ENCODE peak calls at places on chromosome 19, in six cellular contexts. R is PC-3, O is osteoblast, P is coronary artery, L is HepG2, A is heart left ventricle. W is an unnamed sample.

GRCh38 chr19:12705169-12705568 is 8.7 kb upstream of the FBXW9 start:
- DNase-seq in O (peak; percentile 64), A (no peak), L (no peak), R (no peak), P (no peak), W (no peak)

GRCh38 chr19:35716735-35716984 is 1.1 kb upstream of the KMT2B start:
- DNase-seq in P (peak; percentile 81), A (no peak), L (no peak), O (no peak), R (no peak), W (no peak)

GRCh38 chr19:16078311-16078758 is 2.0 kb downstream of the TPM4 start:
- DNase-seq in A (peak; percentile 40), L (no peak), P (no peak), O (peak; percentile 92), R (peak; percentile 67), W (no peak)

GRCh38 chr19:9345005-9345404 is 17.8 kb upstream of the ZNF177 start:
- DNase-seq in R (no peak), A (no peak), O (no peak), P (no peak), L (no peak), W (no peak)

GRCh38 chr19:50548191-50549058 is 19.8 kb downstream of the LRRC4B start:
- DNase-seq in P (no peak), A (no peak), R (no peak), O (peak; percentile 77), L (no peak), W (no peak)

GRCh38 chr19:5031231-5032100 is 62.6 kb downstream of the KDM4B start:
- DNase-seq in L (peak; percentile 73), A (peak; percentile 85), R (peak; percentile 92), O (peak; percentile 100), P (peak; percentile 84), W (peak; percentile 85)

GRCh38 chr19:17996826-17997316 is 11.1 kb upstream of the ARRDC2 start:
- DNase-seq in A (peak; percentile 83), O (peak; percentile 99), P (peak; percentile 87), L (peak; percentile 59), R (peak; percentile 90), W (peak; percentile 94)

GRCh38 chr19:13959962-13960862 is 7.9 kb downstream of the DCAF15 start:
- DNase-seq in A (no peak), R (no peak), O (peak; percentile 96), P (no peak), L (no peak), W (peak; percentile 74)

GRCh38 chr19:7013678-7014077 is 7.6 kb downstream of the MBD3L2B start:
- DNase-seq in R (peak; percentile 84), L (no peak), A (no peak), O (peak; percentile 72), P (no peak), W (no peak)

GRCh38 chr19:13153627-13154240 is 3.5 kb downstream of the IER2 start:
- DNase-seq in R (peak; percentile 35), A (no peak), O (peak; percentile 83), P (peak; percentile 80), L (no peak), W (peak; percentile 87)

GRCh38 chr19:18098891-18099622 is 1.5 kb downstream of the MAST3 start:
- DNase-seq in L (no peak), P (no peak), R (no peak), O (peak; percentile 76), A (no peak), W (peak; percentile 70)

GRCh38 chr19:44600466-44600865 is 12.9 kb upstream of the IGSF23 start:
- DNase-seq in O (no peak), P (no peak), A (no peak), L (no peak), R (no peak), W (no peak)

GRCh38 chr19:44930088-44930487 is 11.9 kb upstream of the APOC4 start:
- DNase-seq in A (no peak), L (no peak), P (no peak), R (no peak), O (no peak), W (no peak)

GRCh38 chr19:43914051-43914450 is 21.0 kb downstream of the ZNF45 start:
- DNase-seq in R (no peak), L (no peak), P (no peak), O (no peak), A (no peak), W (no peak)

GRCh38 chr19:37975596-37976515 is 68.8 kb downstream of the SIPA1L3 start:
- DNase-seq in A (no peak), P (no peak), L (no peak), R (no peak), O (no peak), W (peak; percentile 43)

GRCh38 chr19:3359850-3360493 is 6.4 kb upstream of the NFIC start:
- DNase-seq in O (peak; percentile 99), A (no peak), L (no peak), P (no peak), R (no peak), W (no peak)

GRCh38 chr19:51366999-51367564 is 894 bp upstream of the ETFB start:
- DNase-seq in O (peak; percentile 62), A (peak; percentile 50), P (no peak), R (no peak), L (no peak), W (peak; percentile 84)

GRCh38 chr19:47848871-47849473 is 10.1 kb upstream of the TPRX2 start:
- DNase-seq in A (no peak), R (no peak), O (no peak), L (peak; percentile 15), P (no peak), W (no peak)

GRCh38 chr19:310141-310651 is 19.0 kb upstream of the PLPP2 start:
- DNase-seq in A (no peak), P (no peak), L (no peak), R (no peak), O (peak; percentile 75), W (no peak)

GRCh38 chr19:27966390-27966816 is 1246.5 kb downstream of the UQCRFS1 start:
- DNase-seq in L (no peak), P (no peak), A (no peak), O (no peak), R (peak; percentile 36), W (no peak)

GRCh38 chr19:31099470-31100190 is 249.6 kb downstream of the TSHZ3 start:
- DNase-seq in P (no peak), L (no peak), R (peak; percentile 1), A (no peak), O (no peak), W (no peak)

GRCh38 chr19:31350693-31351211 is 1.5 kb upstream of the TSHZ3 start:
- DNase-seq in A (peak; percentile 68), P (no peak), O (peak; percentile 98), R (peak; percentile 22), L (no peak), W (peak; percentile 53)

GRCh38 chr19:7262470-7262869 is 31.7 kb downstream of the INSR start:
- DNase-seq in R (no peak), A (no peak), O (no peak), L (no peak), P (no peak), W (no peak)

GRCh38 chr19:35153701-35154534 is 617 bp upstream of the FXYD5 start:
- DNase-seq in L (no peak), P (no peak), A (no peak), R (peak; percentile 58), O (peak; percentile 90), W (no peak)

GRCh38 chr19:29687244-29687896 is 22.1 kb downstream of the PLEKHF1 start:
- DNase-seq in P (no peak), A (no peak), O (peak; percentile 94), R (peak; percentile 55), L (no peak), W (no peak)

GRCh38 chr19:6276447-6276846 is 3.3 kb downstream of the MLLT1 start:
- DNase-seq in P (no peak), A (peak; percentile 65), R (no peak), O (peak; percentile 95), L (no peak), W (no peak)

GRCh38 chr19:41430907-41431306 is 3.7 kb upstream of the B3GNT8 start:
- DNase-seq in L (no peak), A (no peak), R (no peak), P (no peak), O (peak; percentile 65), W (no peak)
- H3K27ac ChIP-seq in L (no peak overlapping the region), A (peak overlapping the region; percentile 83), R (no peak overlapping the region), P (no peak overlapping the region), O (no peak overlapping the region), W (no peak overlapping the region)

DNA sequence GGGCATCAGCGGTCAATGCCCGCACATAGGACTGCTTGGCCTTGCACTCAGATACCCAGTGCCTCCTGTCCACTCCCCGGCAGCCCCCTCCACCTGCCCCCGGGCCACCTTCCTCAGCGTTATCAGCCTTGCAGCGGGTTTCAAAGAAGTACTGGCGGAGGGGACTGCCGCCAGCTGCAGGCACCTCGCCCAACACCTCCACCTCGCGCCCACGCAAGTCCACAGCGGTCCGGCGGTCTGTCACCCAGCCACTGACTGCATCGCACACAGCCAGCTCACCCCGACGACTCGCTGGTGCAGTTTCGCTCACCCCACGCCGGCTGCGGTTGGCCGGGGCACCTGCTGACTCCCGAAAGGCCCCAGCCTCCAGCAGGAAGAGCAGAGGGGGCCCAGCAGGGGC is 3.2 kb downstream of the NTF4 start:
- DNase-seq in P (no peak), O (peak; percentile 45), A (no peak), L (no peak), R (no peak), W (no peak)
- H3K4me3 ChIP-seq in P (no peak overlapping the region), O (no peak overlapping the region), A (no peak overlapping the region), L (no peak overlapping the region), R (no peak overlapping the region), W (no peak overlapping the region)

GRCh38 chr19:57637379-57637778 is 4.4 kb downstream of the ZNF211 start:
- DNase-seq in L (no peak), A (no peak), P (no peak), O (no peak), R (no peak), W (no peak)

GRCh38 chr19:57633832-57634131 is 814 bp downstream of the ZNF211 start:
- DNase-seq in A (no peak), O (no peak), R (no peak), P (no peak), L (no peak), W (no peak)

GRCh38 chr19:57632987-57633831 is at the start of gene ZNF211:
- DNase-seq in L (peak; percentile 92), A (peak; percentile 97), P (peak; percentile 93), O (peak; percentile 98), R (peak; percentile 97), W (peak; percentile 88)
- TF ChIP-seq CTCF in L (peak; percentile 40), A (no peak), P (no peak), O (no peak), R (no peak), W (no peak)

GRCh38 chr19:46306501-46306900 is 9.7 kb downstream of the HIF3A start:
- DNase-seq in A (no peak), P (no peak), R (no peak), L (no peak), O (no peak), W (no peak)

GRCh38 chr19:46308510-46308909 is 11.7 kb downstream of the HIF3A start:
- DNase-seq in A (no peak), L (no peak), R (no peak), P (no peak), O (no peak), W (no peak)

GRCh38 chr19:46303345-46303701 is 6.5 kb downstream of the HIF3A start:
- DNase-seq in P (no peak), A (no peak), O (no peak), R (no peak), L (no peak), W (no peak)

GRCh38 chr19:46299695-46300094 is 2.9 kb downstream of the HIF3A start:
- DNase-seq in L (no peak), R (no peak), P (no peak), O (peak; percentile 32), A (peak; percentile 43), W (no peak)

GRCh38 chr19:46303702-46304397 is 7.0 kb downstream of the HIF3A start:
- DNase-seq in P (peak; percentile 81), R (no peak), A (peak; percentile 76), O (peak; percentile 80), L (no peak), W (peak; percentile 78)
- H3K27ac ChIP-seq in P (peak overlapping the region; percentile 97), R (no peak overlapping the region), A (peak overlapping the region; percentile 97), O (no peak overlapping the region), L (no peak overlapping the region), W (no peak overlapping the region)